ENCODE peak calls at places on chromosomes 16 and 17, in seven cellular contexts. One of them, this sample, is unnamed.

GRCh38 chr17:66711936-66712335 is 123.0 kb upstream of the CACNG5 start:
- DNase-seq in skeletal muscle cell: no peak
- DNase-seq in HFFc6: no peak
- DNase-seq in stimulated activated CD8-positive, alpha-beta memory T cell treated with anti-CD3 and anti-CD28 coated beads, Interleukin-4, amount 100 ng/mL, for 1 hour: no peak
- DNase-seq in Calu3: peak; percentile 29
- DNase-seq in H54: no peak
- DNase-seq in upper lobe of right lung: peak; percentile 73
- DNase-seq in this sample: peak; percentile 68

GRCh38 chr17:27558842-27559505 is 72.0 kb upstream of the LGALS9 start:
- DNase-seq in Calu3: no peak
- DNase-seq in H54: no peak
- DNase-seq in stimulated activated CD8-positive, alpha-beta memory T cell treated with anti-CD3 and anti-CD28 coated beads, Interleukin-4, amount 100 ng/mL, for 1 hour: no peak
- DNase-seq in HFFc6: no peak
- DNase-seq in upper lobe of right lung: no peak
- DNase-seq in skeletal muscle cell: no peak
- DNase-seq in this sample: no peak

GRCh38 chr17:75996665-75997590 is 3.7 kb upstream of the CDK3 start:
- DNase-seq in skeletal muscle cell: no peak
- DNase-seq in HFFc6: peak; percentile 11
- DNase-seq in upper lobe of right lung: peak; percentile 85
- DNase-seq in stimulated activated CD8-positive, alpha-beta memory T cell treated with anti-CD3 and anti-CD28 coated beads, Interleukin-4, amount 100 ng/mL, for 1 hour: no peak
- DNase-seq in H54: peak; percentile 86
- DNase-seq in Calu3: peak; percentile 73
- DNase-seq in this sample: peak; percentile 53

GRCh38 chr16:67726106-67727034 is 7.3 kb upstream of the GFOD2 start:
- DNase-seq in skeletal muscle cell: no peak
- DNase-seq in H54: no peak
- DNase-seq in upper lobe of right lung: peak; percentile 59
- DNase-seq in stimulated activated CD8-positive, alpha-beta memory T cell treated with anti-CD3 and anti-CD28 coated beads, Interleukin-4, amount 100 ng/mL, for 1 hour: no peak
- DNase-seq in HFFc6: peak; percentile 16
- DNase-seq in Calu3: no peak
- DNase-seq in this sample: no peak

GRCh38 chr17:81986606-81987005 is 9.2 kb downstream of the ASPSCR1 start:
- DNase-seq in upper lobe of right lung: no peak
- DNase-seq in skeletal muscle cell: no peak
- DNase-seq in Calu3: no peak
- DNase-seq in stimulated activated CD8-positive, alpha-beta memory T cell treated with anti-CD3 and anti-CD28 coated beads, Interleukin-4, amount 100 ng/mL, for 1 hour: no peak
- DNase-seq in H54: no peak
- DNase-seq in HFFc6: no peak
- DNase-seq in this sample: no peak

GRCh38 chr17:27343972-27344607 is 50.2 kb downstream of the WSB1 start:
- DNase-seq in Calu3: no peak
- DNase-seq in H54: no peak
- DNase-seq in stimulated activated CD8-positive, alpha-beta memory T cell treated with anti-CD3 and anti-CD28 coated beads, Interleukin-4, amount 100 ng/mL, for 1 hour: no peak
- DNase-seq in upper lobe of right lung: no peak
- DNase-seq in skeletal muscle cell: no peak
- DNase-seq in HFFc6: no peak
- DNase-seq in this sample: peak; percentile 31

GRCh38 chr16:8391219-8391757 is 199.0 kb downstream of the TMEM114 start:
- DNase-seq in HFFc6: no peak
- DNase-seq in skeletal muscle cell: no peak
- DNase-seq in Calu3: no peak
- DNase-seq in stimulated activated CD8-positive, alpha-beta memory T cell treated with anti-CD3 and anti-CD28 coated beads, Interleukin-4, amount 100 ng/mL, for 1 hour: no peak
- DNase-seq in H54: no peak
- DNase-seq in upper lobe of right lung: no peak
- DNase-seq in this sample: no peak

GRCh38 chr17:36818134-36818825 is 119.0 kb upstream of the LHX1 start:
- DNase-seq in skeletal muscle cell: no peak
- DNase-seq in upper lobe of right lung: no peak
- DNase-seq in H54: no peak
- DNase-seq in Calu3: no peak
- DNase-seq in stimulated activated CD8-positive, alpha-beta memory T cell treated with anti-CD3 and anti-CD28 coated beads, Interleukin-4, amount 100 ng/mL, for 1 hour: no peak
- DNase-seq in HFFc6: no peak
- DNase-seq in this sample: no peak

GRCh38 chr17:77326636-77327035 is 185.9 kb downstream of the SEC14L1 start:
- DNase-seq in skeletal muscle cell: no peak
- DNase-seq in upper lobe of right lung: peak; percentile 25
- DNase-seq in H54: no peak
- DNase-seq in HFFc6: no peak
- DNase-seq in Calu3: no peak
- DNase-seq in stimulated activated CD8-positive, alpha-beta memory T cell treated with anti-CD3 and anti-CD28 coated beads, Interleukin-4, amount 100 ng/mL, for 1 hour: no peak
- DNase-seq in this sample: no peak

GRCh38 chr16:88746511-88746910 is 38.5 kb downstream of the PIEZO1 start:
- DNase-seq in H54: no peak
- DNase-seq in upper lobe of right lung: no peak
- DNase-seq in stimulated activated CD8-positive, alpha-beta memory T cell treated with anti-CD3 and anti-CD28 coated beads, Interleukin-4, amount 100 ng/mL, for 1 hour: no peak
- DNase-seq in Calu3: no peak
- DNase-seq in HFFc6: no peak
- DNase-seq in skeletal muscle cell: no peak
- DNase-seq in this sample: no peak

GRCh38 chr17:62718420-62718819 is 89.7 kb downstream of the MARCHF10 start:
- DNase-seq in Calu3: no peak
- DNase-seq in skeletal muscle cell: no peak
- DNase-seq in H54: no peak
- DNase-seq in stimulated activated CD8-positive, alpha-beta memory T cell treated with anti-CD3 and anti-CD28 coated beads, Interleukin-4, amount 100 ng/mL, for 1 hour: no peak
- DNase-seq in HFFc6: peak; percentile 68
- DNase-seq in upper lobe of right lung: no peak
- DNase-seq in this sample: peak; percentile 75

GRCh38 chr17:8337802-8338744 is 1.6 kb upstream of the ODF4 start:
- DNase-seq in upper lobe of right lung: no peak
- DNase-seq in Calu3: no peak
- DNase-seq in skeletal muscle cell: no peak
- DNase-seq in stimulated activated CD8-positive, alpha-beta memory T cell treated with anti-CD3 and anti-CD28 coated beads, Interleukin-4, amount 100 ng/mL, for 1 hour: no peak
- DNase-seq in H54: no peak
- DNase-seq in HFFc6: no peak
- DNase-seq in this sample: peak; percentile 15